ENCODE peak calls at places on chromosomes 12 and 14, in four cellular contexts. M is NCI-H1694; D is activated T-helper 9 cell treated with anti-CD3 and anti-CD28 coated beads, Interleukin-2, amount 50 U/mL, for 16 hours; G is NCI-H1105 treated with DMSO at 0.1 percent for 48 hours. V is an unnamed sample.

GRCh38 chr12:47391566-47391965 is 311.8 kb upstream of the AMIGO2 start:
- DNase-seq in M (no peak), D (peak; percentile 41), G (no peak), V (no peak)

GRCh38 chr12:66742508-66743367 is 63.9 kb upstream of the GRIP1 start:
- DNase-seq in M (no peak), D (no peak), G (no peak), V (no peak)

GRCh38 chr12:71671311-71671710 is 7.2 kb downstream of the THAP2 start:
- DNase-seq in M (no peak), D (no peak), G (no peak), V (no peak)

GRCh38 chr12:30181334-30181733 is 397.6 kb upstream of the TMTC1 start:
- DNase-seq in M (no peak), D (no peak), G (no peak), V (no peak)

GRCh38 chr12:97276198-97276580 is 186.4 kb upstream of the RMST start:
- DNase-seq in M (no peak), D (no peak), G (peak; percentile 48), V (no peak)

GRCh38 chr12:50686406-50686805 is 77.5 kb upstream of the ATF1 start:
- DNase-seq in M (no peak), D (no peak), G (no peak), V (no peak)

GRCh38 chr12:116736962-116737773 is 701 bp downstream of the SPRING1 start:
- DNase-seq in M (no peak), D (no peak), G (no peak), V (no peak)

GRCh38 chr14:52356025-52356424 is 41.9 kb downstream of the PTGER2 start:
- DNase-seq in M (no peak), D (no peak), G (peak; percentile 90), V (no peak)

GRCh38 chr12:15886372-15887042 is 4.3 kb downstream of the STRAP start:
- DNase-seq in M (no peak), D (no peak), G (peak; percentile 82), V (no peak)

GRCh38 chr14:74290415-74290814 is 12.3 kb downstream of the ABCD4 start:
- DNase-seq in M (peak; percentile 24), D (no peak), G (peak; percentile 5), V (no peak)

GRCh38 chr14:100573009-100573756 is 14.0 kb downstream of the BEGAIN start:
- DNase-seq in M (no peak), D (no peak), G (no peak), V (no peak)

GRCh38 chr12:63826002-63826585 is 18.4 kb upstream of the SRGAP1 start:
- DNase-seq in M (peak; percentile 28), D (no peak), G (peak; percentile 40), V (no peak)

GRCh38 chr14:105865904-105866840 is 339.8 kb downstream of the TMEM121 start:
- DNase-seq in M (no peak), D (no peak), G (no peak), V (peak; percentile 57)

GRCh38 chr12:64696065-64696741 is 63.0 kb downstream of the GNS start:
- DNase-seq in M (no peak), D (no peak), G (peak; percentile 47), V (no peak)

GRCh38 chr14:58107947-58108552 is 44.0 kb downstream of the ARMH4 start:
- DNase-seq in M (peak; percentile 41), D (no peak), G (peak; percentile 64), V (no peak)

GRCh38 chr14:99628832-99629618 is 15.9 kb upstream of the HHIPL1 start:
- DNase-seq in M (peak; percentile 58), D (peak; percentile 35), G (peak; percentile 62), V (peak; percentile 90)

GRCh38 chr14:51548187-51548586 is 103.5 kb upstream of the FRMD6 start:
- DNase-seq in M (no peak), D (no peak), G (no peak), V (no peak)

GRCh38 chr12:26046203-26046602 is 78.6 kb downstream of the BHLHE41 start:
- DNase-seq in M (no peak), D (no peak), G (no peak), V (no peak)

GRCh38 chr14:34450542-34450915 is 11.5 kb downstream of the SPTSSA start:
- DNase-seq in M (no peak), D (no peak), G (peak; percentile 71), V (no peak)

GRCh38 chr14:99009875-99010274 is 262.1 kb downstream of the BCL11B start:
- DNase-seq in M (no peak), D (no peak), G (no peak), V (no peak)

GRCh38 chr12:73321776-73322175 is 1049.6 kb downstream of the TRHDE start:
- DNase-seq in M (no peak), D (no peak), G (no peak), V (no peak)

GRCh38 chr14:53549956-53550355 is 396.8 kb upstream of the DDHD1 start:
- DNase-seq in M (no peak), D (no peak), G (no peak), V (no peak)

GRCh38 chr14:95185452-95186392 is 28.4 kb upstream of the DICER1 start:
- DNase-seq in M (no peak), D (no peak), G (no peak), V (peak; percentile 84)

GRCh38 chr14:102507891-102508312 is 1.7 kb downstream of the ANKRD9 start:
- DNase-seq in M (no peak), D (no peak), G (no peak), V (no peak)

GRCh38 chr14:66600416-66600815 is 92.5 kb downstream of the GPHN start:
- DNase-seq in M (no peak), D (no peak), G (no peak), V (no peak)

GRCh38 chr12:62256408-62257079 is 3.7 kb upstream of the USP15 start:
- DNase-seq in M (no peak), D (peak; percentile 34), G (no peak), V (no peak)

GRCh38 chr14:68234101-68234905 is 414.7 kb downstream of the RAD51B start:
- DNase-seq in M (no peak), D (no peak), G (no peak), V (no peak)

GRCh38 chr12:31588976-31589375 is 2.0 kb downstream of the DENND5B start:
- DNase-seq in M (no peak), D (no peak), G (no peak), V (no peak)

V was measured in sigmoid colon.